ENCODE peak calls at places on chromosomes 2 and 18, in nine cellular contexts. H is foreskin melanocyte; B is fibroblast of pulmonary artery; G is endothelial cell; S is endothelial cell of umbilical vein; F is Panc1; C is transverse colon; E is GM04504; A is activated effector memory CD4-positive, alpha-beta T cell treated with anti-CD3 and anti-CD28 coated beads, Interleukin-2, amount 50 U/mL, for 16 hours. I is an unnamed sample.

GRCh38 chr2:236019434-236019833 is 148.8 kb downstream of the GBX2 start:
- DNase-seq in H (no peak), B (no peak), G (no peak), S (no peak), F (no peak), C (no peak), E (no peak), A (no peak), I (no peak)

GRCh38 chr2:37789988-37790387 is 118.5 kb upstream of the CDC42EP3 start:
- DNase-seq in H (no peak), B (no peak), G (no peak), S (no peak), F (no peak), C (no peak), E (no peak), A (no peak), I (no peak)

GRCh38 chr18:61992285-61992684 is 99.5 kb upstream of the RNF152 start:
- DNase-seq in H (peak; percentile 64), B (peak; percentile 90), G (no peak), S (peak; percentile 95), F (no peak), C (no peak), E (peak; percentile 37), A (no peak), I (peak; percentile 87)

GRCh38 chr2:234102112-234102511 is 51.6 kb downstream of the SPP2 start:
- DNase-seq in H (no peak), B (no peak), G (no peak), S (no peak), F (no peak), C (peak; percentile 12), E (no peak), A (no peak), I (no peak)

GRCh38 chr2:85998071-85998991 is 107.4 kb downstream of the POLR1A start:
- DNase-seq in H (no peak), B (peak; percentile 65), G (no peak), S (no peak), F (no peak), C (peak; percentile 24), E (no peak), A (peak; percentile 56), I (peak; percentile 83)

GRCh38 chr2:102204638-102205037 is 17.8 kb downstream of the IL1RL2 start:
- DNase-seq in H (no peak), B (no peak), G (no peak), S (no peak), F (no peak), C (no peak), E (no peak), A (no peak), I (no peak)

GRCh38 chr2:207054521-207054920 is 111.2 kb downstream of the KLF7 start:
- DNase-seq in H (no peak), B (no peak), G (no peak), S (no peak), F (no peak), C (no peak), E (no peak), A (no peak), I (peak; percentile 66)

GRCh38 chr2:112137516-112138142 is 556 bp upstream of the FBLN7 start:
- DNase-seq in H (no peak), B (no peak), G (no peak), S (no peak), F (no peak), C (no peak), E (peak; percentile 21), A (no peak), I (peak; percentile 13)

GRCh38 chr2:17608251-17608650 is 67.8 kb downstream of the VSNL1 start:
- DNase-seq in H (no peak), B (no peak), G (no peak), S (no peak), F (no peak), C (no peak), E (no peak), A (no peak), I (no peak)